ENCODE peak calls at places on chromosomes 3 and 15, in four cellular contexts. T is NCI-H1092, X is mesothelial cell of epicardium, S is NCI-H2081. E is an unnamed sample.

GRCh38 chr3:31288641-31289100 is 244.1 kb upstream of the STT3B start:
- DNase-seq in T (no peak), X (no peak), S (no peak), E (no peak)

GRCh38 chr15:101474233-101474632 is 15.3 kb downstream of the PCSK6 start:
- DNase-seq in T (no peak), X (no peak), S (no peak), E (no peak)

GRCh38 chr15:68025860-68026424 is 28.2 kb upstream of the PIAS1 start:
- DNase-seq in T (no peak), X (no peak), S (no peak), E (no peak)

GRCh38 chr3:18440053-18440768 is 15.1 kb upstream of the SATB1 start:
- DNase-seq in T (no peak), X (no peak), S (no peak), E (no peak)

GRCh38 chr3:128429275-128429674 is 37.4 kb downstream of the DNAJB8 start:
- DNase-seq in T (no peak), X (no peak), S (no peak), E (no peak)

GRCh38 chr3:59451041-59451763 is 401.4 kb upstream of the CFAP20DC start:
- DNase-seq in T (no peak), X (no peak), S (no peak), E (no peak)

GRCh38 chr3:13111173-13111873 is 38.1 kb upstream of the IQSEC1 start:
- DNase-seq in T (no peak), X (no peak), S (no peak), E (no peak)

GRCh38 chr3:186315581-186316354 is 46.3 kb downstream of the DGKG start:
- DNase-seq in T (no peak), X (no peak), S (no peak), E (no peak)

GRCh38 chr15:73283341-73283962 is 85.3 kb downstream of the HCN4 start:
- DNase-seq in T (no peak), X (no peak), S (no peak), E (no peak)

GRCh38 chr3:108127301-108127988 is 36.6 kb upstream of the CD47 start:
- DNase-seq in T (no peak), X (no peak), S (no peak), E (no peak)

GRCh38 chr3:195820186-195820585 is 8.5 kb upstream of the MUC4 start:
- DNase-seq in T (no peak), X (no peak), S (no peak), E (no peak)

GRCh38 chr15:80619677-80620076 is 75.4 kb upstream of the ABHD17C start:
- DNase-seq in T (no peak), X (no peak), S (no peak), E (peak; percentile 14)

GRCh38 chr3:30578479-30578878 is 27.9 kb upstream of the TGFBR2 start:
- DNase-seq in T (no peak), X (no peak), S (no peak), E (no peak)

GRCh38 chr15:67850995-67851535 is 11.2 kb upstream of the RNU6-1 start:
- DNase-seq in T (no peak), X (no peak), S (no peak), E (no peak)

GRCh38 chr3:124691599-124691998 is 38.7 kb upstream of the UMPS start:
- DNase-seq in T (no peak), X (no peak), S (no peak), E (no peak)

GRCh38 chr3:125238759-125239158 is 26.2 kb upstream of the SLC12A8 start:
- DNase-seq in T (no peak), X (no peak), S (no peak), E (no peak)

GRCh38 chr3:12395349-12396012 is 88.8 kb upstream of the TSEN2 start:
- DNase-seq in T (no peak), X (no peak), S (no peak), E (no peak)

GRCh38 chr15:90001683-90002427 is 731 bp downstream of the ZNF710 start:
- DNase-seq in T (no peak), X (peak; percentile 32), S (no peak), E (no peak)

GRCh38 chr15:48025118-48025517 is 95.7 kb upstream of the SLC24A5 start:
- DNase-seq in T (no peak), X (no peak), S (no peak), E (no peak)

E was measured in DMS153.